ENCODE peak calls at places on chromosomes 1 and 21, in four cellular contexts. D is esophagus squamous epithelium, V is MM.1S, E is neural progenitor cell. G is an unnamed sample.

GRCh38 chr1:226732856-226733291 is 6.2 kb downstream of the ITPKB start:
- DNase-seq in D (no peak), V (peak), E (peak), G (no peak)

GRCh38 chr1:104921552-104921951 is 1171.9 kb downstream of the AMY1C start:
- DNase-seq in D (no peak), V (no peak), E (no peak), G (no peak)

GRCh38 chr1:23417570-23417969 is 7.0 kb downstream of the TCEA3 start:
- DNase-seq in D (no peak), V (no peak), E (no peak), G (no peak)

GRCh38 chr1:30908886-30909777 is 574 bp upstream of the SDC3 start:
- DNase-seq in D (no peak), V (no peak), E (peak), G (no peak)

GRCh38 chr1:1591452-1591851 is 8.5 kb downstream of the FNDC10 start:
- DNase-seq in D (no peak), V (no peak), E (no peak), G (no peak)

GRCh38 chr1:212624976-212625501 is 16.5 kb downstream of the ATF3 start:
- DNase-seq in D (no peak), V (no peak), E (no peak), G (no peak)

GRCh38 chr21:27382404-27382803 is 415.5 kb upstream of the ADAMTS5 start:
- DNase-seq in D (no peak), V (no peak), E (no peak), G (no peak)

GRCh38 chr1:161128591-161129420 is 3.7 kb downstream of the DEDD start:
- DNase-seq in D (no peak), V (no peak), E (no peak), G (no peak)

GRCh38 chr1:150194381-150195031 is 41.4 kb downstream of the ANP32E start:
- DNase-seq in D (no peak), V (no peak), E (no peak), G (no peak)

GRCh38 chr1:37233606-37234005 is 199.3 kb upstream of the GRIK3 start:
- DNase-seq in D (no peak), V (no peak), E (no peak), G (no peak)

GRCh38 chr1:21818661-21819060 is 6.6 kb downstream of the LDLRAD2 start:
- DNase-seq in D (no peak), V (peak), E (peak), G (peak)

GRCh38 chr1:110787328-110788071 is 85.4 kb upstream of the CD53 start:
- DNase-seq in D (no peak), V (peak), E (no peak), G (peak)

GRCh38 chr1:94527447-94528031 is 14.0 kb downstream of the F3 start:
- DNase-seq in D (no peak), V (no peak), E (peak), G (no peak)

GRCh38 chr1:42146916-42147320 is 6.3 kb upstream of the GUCA2B start:
- DNase-seq in D (no peak), V (peak), E (peak), G (peak)

GRCh38 chr1:24491577-24492360 is 10.9 kb upstream of the RCAN3 start:
- DNase-seq in D (no peak), V (no peak), E (peak), G (no peak)

GRCh38 chr1:153881764-153882163 is 41.0 kb downstream of the GATAD2B start:
- DNase-seq in D (no peak), V (no peak), E (peak), G (no peak)

GRCh38 chr1:12336436-12336835 is 106.6 kb downstream of the VPS13D start:
- DNase-seq in D (no peak), V (no peak), E (peak), G (no peak)

GRCh38 chr1:41504126-41505035 is 19.9 kb upstream of the EDN2 start:
- DNase-seq in D (no peak), V (peak), E (no peak), G (no peak)

GRCh38 chr1:152185544-152186391 is 26.7 kb upstream of the RPTN start:
- DNase-seq in D (no peak), V (peak), E (peak), G (peak)

GRCh38 chr1:169933999-169934725 is 40.5 kb upstream of the SCYL3 start:
- DNase-seq in D (no peak), V (no peak), E (no peak), G (no peak)

GRCh38 chr1:205343431-205344009 is 13.2 kb downstream of the KLHDC8A start:
- DNase-seq in D (no peak), V (no peak), E (peak), G (no peak)

GRCh38 chr1:36464605-36465393 is 615 bp upstream of the MRPS15 start:
- DNase-seq in D (no peak), V (peak), E (no peak), G (no peak)

GRCh38 chr1:94384485-94385353 is 33.5 kb upstream of the ABCD3 start:
- DNase-seq in D (no peak), V (no peak), E (peak), G (peak)

GRCh38 chr1:66282343-66282852 is 251.6 kb upstream of the SGIP1 start:
- DNase-seq in D (no peak), V (peak), E (no peak), G (no peak)

GRCh38 chr1:67618285-67619018 is 66.5 kb upstream of the GADD45A start:
- DNase-seq in D (no peak), V (no peak), E (no peak), G (no peak)

GRCh38 chr1:182816863-182817262 is 22.3 kb upstream of the DHX9 start:
- DNase-seq in D (no peak), V (no peak), E (no peak), G (no peak)

GRCh38 chr1:203726417-203726867 is 38.5 kb upstream of the LAX1 start:
- DNase-seq in D (no peak), V (no peak), E (no peak), G (no peak)

GRCh38 chr1:114756009-114756892 is 1.5 kb downstream of the CSDE1 start:
- DNase-seq in D (no peak), V (peak), E (no peak), G (no peak)

GRCh38 chr1:208081972-208082371 is 162.2 kb downstream of the PLXNA2 start:
- DNase-seq in D (no peak), V (no peak), E (peak), G (no peak)

GRCh38 chr1:150548632-150549495 is at the start of gene ADAMTSL4:
- DNase-seq in D (no peak), V (peak), E (peak), G (no peak)

GRCh38 chr1:55472784-55473183 is 257.6 kb upstream of the USP24 start:
- DNase-seq in D (no peak), V (no peak), E (no peak), G (no peak)

GRCh38 chr1:57623039-57623790 is 199.4 kb upstream of the DAB1 start:
- DNase-seq in D (no peak), V (no peak), E (peak), G (no peak)

GRCh38 chr21:33261635-33262034 is 4.5 kb upstream of the IL10RB start:
- DNase-seq in D (no peak), V (peak), E (no peak), G (peak)

GRCh38 chr21:39014751-39015150 is 168.5 kb downstream of the PSMG1 start:
- DNase-seq in D (no peak), V (no peak), E (no peak), G (no peak)

GRCh38 chr1:108107658-108108057 is 92.5 kb downstream of the SLC25A24 start:
- DNase-seq in D (no peak), V (no peak), E (no peak), G (no peak)

GRCh38 chr1:25194576-25195020 is 37.7 kb downstream of the SYF2 start:
- DNase-seq in D (no peak), V (no peak), E (no peak), G (no peak)

GRCh38 chr1:29004288-29004687 is 89.9 kb downstream of the EPB41 start:
- DNase-seq in D (no peak), V (no peak), E (no peak), G (no peak)

GRCh38 chr21:41895643-41896493 is 16.7 kb upstream of the PRDM15 start:
- DNase-seq in D (no peak), V (no peak), E (no peak), G (peak)

GRCh38 chr1:230175839-230176238 is 108.8 kb downstream of the GALNT2 start:
- DNase-seq in D (no peak), V (no peak), E (no peak), G (no peak)

DNA sequence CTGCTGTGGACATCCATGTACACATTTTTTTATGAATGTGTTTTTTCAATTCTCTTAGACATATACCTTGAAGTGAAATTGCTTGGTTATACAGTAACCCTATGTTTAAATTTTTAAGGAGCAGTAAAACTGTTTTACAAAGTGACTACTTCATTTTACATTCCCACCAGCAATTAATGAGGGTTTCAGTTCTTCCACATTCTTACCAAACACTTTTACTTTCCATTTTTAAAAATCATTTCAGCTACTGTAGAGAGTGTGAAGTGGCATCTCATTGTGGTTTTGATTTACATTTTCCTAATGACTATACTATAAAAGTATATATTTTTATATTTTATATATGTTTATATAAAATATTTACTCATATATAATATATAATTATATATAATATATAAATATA is 1221.5 kb downstream of the PLA2G4A start:
- DNase-seq in D (no peak), V (no peak), E (no peak), G (no peak)
- H3K4me3 ChIP-seq in D (no peak), V (no peak), E (no peak), G (no peak)

DNA sequence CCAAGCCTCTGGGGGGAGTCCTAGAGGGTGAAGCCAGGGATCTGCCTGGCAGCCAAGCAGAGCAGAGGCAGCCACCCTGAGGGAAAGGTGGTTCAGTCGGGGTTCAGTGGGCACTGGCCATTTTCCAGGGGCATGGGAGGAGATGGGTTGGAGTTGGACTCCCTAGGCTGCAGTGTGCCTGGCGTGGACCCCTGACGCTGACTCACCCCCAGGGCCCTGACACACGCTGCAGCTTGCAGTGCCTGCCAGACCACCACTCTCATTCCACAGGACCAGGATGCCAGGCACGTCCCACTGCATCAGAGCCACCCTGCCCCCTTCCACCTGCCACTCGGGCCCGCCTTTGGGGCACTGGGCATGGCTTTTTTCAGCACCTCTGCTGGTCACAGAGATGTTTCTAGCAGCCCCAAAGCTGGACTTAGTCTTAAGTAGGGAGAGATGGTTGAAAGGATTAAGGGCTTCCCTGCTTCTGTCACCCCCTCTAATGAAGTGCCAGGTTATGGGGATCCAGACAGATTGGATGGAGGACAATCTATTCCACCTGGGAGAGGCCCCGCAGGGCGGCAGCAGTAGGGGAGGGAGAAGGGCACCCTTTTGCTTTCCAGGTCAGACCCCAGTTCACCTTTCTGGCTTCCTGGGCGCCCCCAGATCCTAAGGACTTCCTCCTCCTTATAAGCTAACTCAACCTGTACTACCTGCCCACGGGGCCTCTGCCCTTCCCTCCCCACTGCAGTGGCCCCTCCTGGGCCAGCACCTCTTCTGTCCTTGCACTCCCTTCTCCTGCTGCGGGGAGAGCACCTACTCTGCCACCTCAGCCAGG is 1.6 kb downstream of the SYT2 start:
- DNase-seq in D (no peak), V (no peak), E (no peak), G (no peak)
- H3K4me3 ChIP-seq in D (no peak), V (no peak), E (no peak), G (no peak)

GRCh38 chr1:214103778-214104177 is 116.0 kb downstream of the PROX1 start:
- DNase-seq in D (no peak), V (no peak), E (no peak), G (no peak)

GRCh38 chr1:214106375-214106774 is 118.6 kb downstream of the PROX1 start:
- DNase-seq in D (no peak), V (no peak), E (no peak), G (no peak)

GRCh38 chr1:214107322-214108096 is 119.7 kb downstream of the PROX1 start:
- DNase-seq in D (no peak), V (no peak), E (no peak), G (no peak)

GRCh38 chr1:214111796-214112195 is 124.0 kb downstream of the PROX1 start:
- DNase-seq in D (no peak), V (no peak), E (no peak), G (no peak)

DNA sequence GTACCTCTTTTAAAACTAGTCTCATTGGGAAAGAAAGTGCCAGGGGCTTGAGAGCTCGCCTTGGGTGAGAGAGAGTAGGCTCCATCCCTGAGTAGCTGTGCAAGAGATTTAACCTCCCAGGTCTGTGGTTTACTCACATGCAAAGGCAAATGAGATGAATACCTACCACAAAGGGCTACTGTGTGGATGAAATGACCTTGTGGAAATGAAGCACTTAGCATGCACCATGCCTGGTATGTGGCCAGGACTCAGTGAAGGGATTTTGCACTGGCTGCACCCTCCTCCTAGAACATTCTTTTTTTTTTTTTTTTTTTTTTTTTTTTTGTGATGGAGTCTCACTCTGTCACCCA is 120.3 kb downstream of the PROX1 start:
- DNase-seq in D (no peak), V (no peak), E (no peak), G (no peak)
- H3K4me3 ChIP-seq in D (no peak), V (no peak), E (no peak), G (no peak)

GRCh38 chr1:244361764-244362473 is 89.8 kb downstream of the ADSS2 start:
- DNase-seq in D (no peak), V (no peak), E (peak), G (no peak)
- H3K4me3 ChIP-seq in D (peak), V (no peak), E (peak), G (no peak)

GRCh38 chr21:34843562-34843961 is 174.8 kb downstream of the CLIC6 start:
- DNase-seq in D (no peak), V (no peak), E (no peak), G (no peak)
- H3K4me3 ChIP-seq in D (no peak), V (no peak), E (no peak), G (no peak)

DNA sequence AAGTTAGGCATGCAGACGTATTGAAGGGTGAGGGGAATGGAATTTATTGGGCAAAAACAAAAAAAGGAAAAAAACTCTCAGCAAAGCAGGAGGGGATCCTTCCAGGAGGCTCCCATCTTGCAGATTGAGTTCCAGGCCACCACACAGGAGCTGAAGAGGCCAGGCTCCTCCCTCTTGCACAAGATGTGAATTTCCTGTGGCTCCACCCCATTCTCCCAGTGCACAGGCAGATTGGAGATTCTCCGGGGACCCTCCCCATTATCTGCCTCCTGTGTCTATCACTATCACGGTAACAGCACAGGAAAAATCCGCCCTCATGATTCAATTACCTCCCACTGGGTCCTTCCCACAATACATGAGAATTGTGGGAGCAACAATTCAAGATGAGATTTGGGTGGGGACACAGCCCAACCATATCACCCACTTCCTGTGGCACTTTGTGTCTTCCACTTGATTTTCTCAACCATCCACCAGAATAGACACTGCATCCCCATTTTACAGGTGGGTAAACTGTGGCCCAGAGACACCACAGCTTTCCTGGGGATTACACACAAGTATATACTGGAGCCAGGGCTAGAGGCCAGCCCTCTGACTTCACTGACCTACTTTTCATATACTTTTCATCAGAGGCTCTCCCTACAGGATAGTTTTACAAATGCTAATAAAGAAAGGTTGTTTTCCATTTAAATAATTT is 18.9 kb upstream of the COL6A1 start:
- DNase-seq in D (no peak), V (no peak), E (no peak), G (no peak)
- H3K4me3 ChIP-seq in D (no peak), V (no peak), E (no peak), G (no peak)

G was measured in Jurkat, Clone E6-1.